ENCODE peak calls at places on chromosomes 3 and 15, in nine cellular contexts. R, E, L, J, S, I, M, T and G are unnamed samples.

GRCh38 chr15:69760890-69761568 is 308.4 kb downstream of the RPLP1 start:
- DNase-seq in R (no peak), E (peak), L (peak), J (peak), S (peak), I (peak), M (peak), T (peak), G (peak)

GRCh38 chr3:107899996-107900651 is 190.7 kb downstream of the CD47 start:
- DNase-seq in R (no peak), E (no peak), L (no peak), J (peak), S (no peak), I (no peak), M (no peak), T (peak), G (peak)

GRCh38 chr3:115648559-115648958 is 25.2 kb downstream of the GAP43 start:
- DNase-seq in R (no peak), E (no peak), L (no peak), J (no peak), S (no peak), I (no peak), M (no peak), T (peak), G (peak)

GRCh38 chr3:23751485-23751811 is 54.3 kb upstream of the UBE2E1 start:
- DNase-seq in R (peak), E (no peak), L (no peak), J (no peak), S (no peak), I (peak), M (no peak), T (no peak), G (no peak)

GRCh38 chr3:194382196-194382891 is 12.8 kb upstream of the LRRC15 start:
- DNase-seq in R (peak), E (no peak), L (no peak), J (no peak), S (no peak), I (no peak), M (no peak), T (no peak), G (no peak)

GRCh38 chr3:6791161-6791560 is 69.8 kb upstream of the GRM7 start:
- DNase-seq in R (no peak), E (no peak), L (no peak), J (no peak), S (no peak), I (peak), M (no peak), T (no peak), G (no peak)

GRCh38 chr15:73030280-73030679 is 22.0 kb upstream of the NEO1 start:
- DNase-seq in R (no peak), E (no peak), L (no peak), J (no peak), S (no peak), I (no peak), M (no peak), T (no peak), G (no peak)

GRCh38 chr3:161081675-161082462 is 23.3 kb downstream of the B3GALNT1 start:
- DNase-seq in R (no peak), E (no peak), L (no peak), J (no peak), S (peak), I (peak), M (no peak), T (no peak), G (no peak)

GRCh38 chr3:99684678-99685077 is 46.3 kb downstream of the COL8A1 start:
- DNase-seq in R (no peak), E (no peak), L (no peak), J (no peak), S (no peak), I (no peak), M (no peak), T (no peak), G (no peak)

GRCh38 chr3:110314512-110315114 is 757.0 kb upstream of the NECTIN3 start:
- DNase-seq in R (peak), E (no peak), L (peak), J (peak), S (peak), I (peak), M (peak), T (peak), G (peak)

GRCh38 chr15:52080031-52080430 is 32.5 kb downstream of the BCL2L10 start:
- DNase-seq in R (no peak), E (no peak), L (no peak), J (no peak), S (no peak), I (peak), M (no peak), T (peak), G (no peak)

DNA sequence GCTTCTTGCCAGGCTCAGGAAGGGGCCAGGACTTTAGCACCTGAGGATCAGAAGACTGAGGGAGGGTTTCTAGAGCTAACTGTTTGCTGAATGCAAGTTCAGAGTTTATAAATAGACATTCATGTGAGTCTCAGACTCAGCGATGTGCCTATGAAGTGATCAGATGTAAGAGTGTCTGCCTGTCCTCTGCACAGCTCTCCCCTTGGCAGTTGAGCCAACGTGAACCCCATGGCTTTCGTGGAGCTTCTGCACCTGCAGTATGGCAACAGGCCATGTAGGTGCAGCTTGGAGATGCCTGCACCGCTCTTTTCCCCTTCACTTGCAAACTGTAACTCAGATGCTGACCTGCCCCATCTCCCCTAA is 141.9 kb downstream of the CHDH start:
- DNase-seq in R (no peak), E (no peak), L (no peak), J (no peak), S (no peak), I (no peak), M (no peak), T (no peak), G (no peak)
- H3K4me3 ChIP-seq in R (no peak), E (no peak), L (no peak), J (no peak), S (no peak), I (no peak), M (no peak), T (no peak), G (no peak)

DNA sequence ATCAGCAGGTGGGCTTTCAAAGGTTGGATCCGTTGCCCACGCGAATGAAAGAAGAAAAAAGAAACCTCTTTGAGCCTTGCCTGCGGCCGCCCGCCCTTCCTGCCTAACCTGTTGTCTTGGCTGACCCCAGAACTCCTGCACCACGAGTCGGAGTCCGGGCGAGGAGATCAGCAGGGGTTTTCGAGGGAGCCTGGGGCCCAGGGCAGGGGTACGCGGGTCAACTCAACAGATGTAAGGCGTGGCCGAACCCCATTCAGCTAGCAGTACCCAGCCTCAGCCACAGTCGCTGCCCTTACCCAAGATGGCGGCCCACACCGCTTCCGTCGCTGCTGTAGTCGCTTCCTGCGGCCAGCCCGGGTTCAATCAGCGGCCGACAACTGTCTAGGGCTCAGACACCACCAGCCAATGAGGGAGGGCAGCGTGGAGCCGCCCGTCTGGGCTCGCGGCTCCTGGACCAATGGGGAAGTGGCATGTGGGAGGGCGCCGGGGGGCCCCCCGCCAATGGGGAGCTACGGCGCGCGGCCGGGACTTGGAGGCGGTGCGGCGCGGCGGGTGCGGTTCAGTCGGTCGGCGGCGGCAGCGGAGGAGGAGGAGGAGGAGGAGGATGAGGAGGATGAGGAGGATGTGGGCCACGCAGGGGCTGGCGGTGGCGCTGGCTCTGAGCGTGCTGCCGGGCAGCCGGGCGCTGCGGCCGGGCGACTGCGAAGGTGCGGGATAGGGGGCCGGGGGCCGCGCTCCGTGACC is at the start of gene MANF:
- DNase-seq in R (peak), E (peak), L (peak), J (peak), S (peak), I (peak), M (peak), T (peak), G (peak)
- TF ChIP-seq CTCF in R (no peak), E (no peak), L (no peak), J (no peak), S (no peak), I (no peak), M (no peak), T (peak), G (no peak)

GRCh38 chr15:74789741-74790079 is 7.8 kb downstream of the CSK start:
- DNase-seq in R (no peak), E (no peak), L (no peak), J (no peak), S (no peak), I (no peak), M (no peak), T (no peak), G (no peak)

GRCh38 chr15:74788716-74789151 is 6.9 kb downstream of the CSK start:
- DNase-seq in R (peak), E (no peak), L (peak), J (no peak), S (peak), I (no peak), M (no peak), T (no peak), G (no peak)

GRCh38 chr15:74790080-74790916 is 8.4 kb downstream of the CSK start:
- DNase-seq in R (no peak), E (peak), L (peak), J (peak), S (peak), I (peak), M (peak), T (no peak), G (peak)

GRCh38 chr15:74788042-74788715 is 6.3 kb downstream of the CSK start:
- DNase-seq in R (no peak), E (no peak), L (no peak), J (no peak), S (no peak), I (no peak), M (no peak), T (no peak), G (no peak)

GRCh38 chr15:74789171-74789627 is 7.3 kb downstream of the CSK start:
- DNase-seq in R (no peak), E (no peak), L (no peak), J (no peak), S (peak), I (no peak), M (no peak), T (no peak), G (no peak)
- H3K4me3 ChIP-seq in R (no peak), E (no peak), L (peak), J (no peak), S (peak), I (no peak), M (no peak), T (no peak), G (no peak)

GRCh38 chr3:144840866-144841265 is 869.2 kb downstream of the DIPK2A start:
- DNase-seq in R (no peak), E (no peak), L (no peak), J (no peak), S (no peak), I (peak), M (no peak), T (no peak), G (no peak)

DNA sequence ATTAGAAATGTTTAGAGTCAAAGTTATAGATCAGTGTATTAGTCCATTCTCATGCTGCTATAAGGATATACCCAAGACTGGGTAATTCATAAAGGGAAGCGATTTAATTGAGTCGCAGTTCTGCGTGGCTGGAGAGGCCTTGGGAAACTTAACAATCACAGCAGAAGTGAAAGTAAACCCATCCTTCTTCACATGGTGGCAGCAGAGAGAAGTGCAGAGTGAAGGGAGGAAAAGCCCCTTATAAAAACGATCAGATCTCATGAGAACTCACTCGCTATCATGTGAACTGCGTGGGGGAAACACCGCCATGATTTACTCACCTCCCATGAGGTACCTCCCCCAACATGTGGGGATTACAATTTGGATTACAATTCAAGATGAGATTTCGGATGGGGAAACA is 871.5 kb downstream of the DIPK2A start:
- DNase-seq in R (no peak), E (no peak), L (no peak), J (peak), S (no peak), I (no peak), M (peak), T (no peak), G (peak)
- TF ChIP-seq CTCF in R (peak), E (no peak), L (no peak), J (peak), S (no peak), I (no peak), M (peak), T (no peak), G (peak)